ENCODE peak calls at places on chromosome 9, in five cellular contexts. G is breast epithelium, X is colonic mucosa, M is DND-41, U is HCT116. C is an unnamed sample.
A peak's percentile ranks its signal among the peaks of the same experiment; 100 is the strongest.

GRCh38 chr9:103183569-103184191 is 188.5 kb downstream of the CYLC2 start:
- DNase-seq in G (no peak), X (no peak), U (no peak), M (no peak), C (no peak)

GRCh38 chr9:87088192-87088591 is 140.9 kb upstream of the GAS1 start:
- DNase-seq in U (no peak), G (no peak), X (no peak), M (no peak), C (no peak)

GRCh38 chr9:137382728-137383452 is 40.1 kb downstream of the EXD3 start:
- DNase-seq in X (no peak), M (no peak), U (no peak), G (no peak), C (no peak)

GRCh38 chr9:115098226-115098965 is 19.6 kb downstream of the TNC start:
- DNase-seq in X (no peak), G (no peak), M (no peak), U (no peak), C (no peak)

GRCh38 chr9:82882133-82882532 is 180.8 kb downstream of the RASEF start:
- DNase-seq in M (no peak), X (no peak), G (no peak), U (no peak), C (no peak)

GRCh38 chr9:2663886-2664674 is 42.5 kb downstream of the VLDLR start:
- DNase-seq in G (no peak), X (no peak), U (no peak), M (no peak), C (no peak)

GRCh38 chr9:110543631-110544051 is 35.9 kb downstream of the SVEP1 start:
- DNase-seq in M (no peak), X (no peak), G (no peak), U (no peak), C (no peak)

GRCh38 chr9:73132034-73132776 is 19.5 kb upstream of the ANXA1 start:
- DNase-seq in M (peak; percentile 86), G (peak; percentile 62), U (no peak), X (peak; percentile 51), C (peak; percentile 25)

GRCh38 chr9:82148849-82149544 is 160.4 kb downstream of the SPATA31D1 start:
- DNase-seq in U (no peak), M (no peak), G (no peak), X (no peak), C (no peak)

GRCh38 chr9:91884153-91884552 is 65.9 kb downstream of the ROR2 start:
- DNase-seq in U (no peak), X (no peak), M (no peak), G (no peak), C (no peak)

GRCh38 chr9:91884746-91885687 is 65.0 kb downstream of the ROR2 start:
- DNase-seq in M (no peak), U (no peak), X (peak; percentile 37), G (no peak), C (no peak)

GRCh38 chr9:91883503-91883902 is 66.5 kb downstream of the ROR2 start:
- DNase-seq in X (no peak), G (no peak), U (no peak), M (no peak), C (no peak)

GRCh38 chr9:91886433-91887031 is 63.5 kb downstream of the ROR2 start:
- DNase-seq in G (no peak), M (no peak), U (no peak), X (no peak), C (no peak)

DNA sequence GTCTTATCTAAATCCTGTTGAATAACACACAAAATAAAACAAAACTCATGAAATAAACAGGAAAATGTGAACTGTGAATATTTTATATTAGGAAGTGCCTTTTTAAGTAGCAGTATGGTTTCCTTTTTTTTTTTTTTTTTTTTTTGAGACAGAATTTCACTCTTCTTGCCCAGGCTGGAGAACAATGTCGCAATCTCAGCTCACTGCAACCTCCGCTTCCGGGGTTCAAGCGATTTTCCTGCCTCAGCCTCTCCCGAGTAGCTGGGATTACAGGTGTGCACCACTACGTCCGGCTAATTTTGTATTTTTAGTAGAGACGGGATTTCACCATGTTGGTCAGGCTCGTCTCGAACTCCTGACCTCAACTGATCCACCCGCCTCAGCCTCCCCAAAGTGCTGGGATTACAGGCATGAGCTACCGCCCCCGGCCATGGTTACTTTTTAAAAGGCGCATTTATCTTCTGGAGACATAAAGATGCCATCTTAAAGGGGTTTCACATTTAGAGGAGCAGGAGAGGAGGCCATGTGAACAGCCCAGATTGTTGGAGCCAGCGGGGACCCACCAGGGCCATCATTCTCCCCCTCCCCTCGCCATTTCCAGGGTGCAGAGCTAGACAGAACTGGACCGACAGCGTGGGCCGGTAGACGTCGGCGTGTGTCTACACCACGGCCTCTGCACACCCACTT is 64.1 kb downstream of the ROR2 start:
- DNase-seq in X (no peak), G (no peak), U (no peak), M (no peak), C (no peak)
- H3K4me3 ChIP-seq in X (no peak overlapping the region), G (no peak overlapping the region), U (no peak overlapping the region), M (no peak overlapping the region), C (no peak overlapping the region)

GRCh38 chr9:107867738-107868137 is 378.2 kb upstream of the KLF4 start:
- DNase-seq in M (no peak), G (no peak), U (no peak), X (no peak), C (no peak)
- H3K4me1 ChIP-seq in M (no peaks in the 10 kb centered on the region), G (no peaks in the 10 kb centered on the region), U (no peaks in the 10 kb centered on the region), X (no peaks in the 10 kb centered on the region), C (no peaks in the 10 kb centered on the region)

DNA sequence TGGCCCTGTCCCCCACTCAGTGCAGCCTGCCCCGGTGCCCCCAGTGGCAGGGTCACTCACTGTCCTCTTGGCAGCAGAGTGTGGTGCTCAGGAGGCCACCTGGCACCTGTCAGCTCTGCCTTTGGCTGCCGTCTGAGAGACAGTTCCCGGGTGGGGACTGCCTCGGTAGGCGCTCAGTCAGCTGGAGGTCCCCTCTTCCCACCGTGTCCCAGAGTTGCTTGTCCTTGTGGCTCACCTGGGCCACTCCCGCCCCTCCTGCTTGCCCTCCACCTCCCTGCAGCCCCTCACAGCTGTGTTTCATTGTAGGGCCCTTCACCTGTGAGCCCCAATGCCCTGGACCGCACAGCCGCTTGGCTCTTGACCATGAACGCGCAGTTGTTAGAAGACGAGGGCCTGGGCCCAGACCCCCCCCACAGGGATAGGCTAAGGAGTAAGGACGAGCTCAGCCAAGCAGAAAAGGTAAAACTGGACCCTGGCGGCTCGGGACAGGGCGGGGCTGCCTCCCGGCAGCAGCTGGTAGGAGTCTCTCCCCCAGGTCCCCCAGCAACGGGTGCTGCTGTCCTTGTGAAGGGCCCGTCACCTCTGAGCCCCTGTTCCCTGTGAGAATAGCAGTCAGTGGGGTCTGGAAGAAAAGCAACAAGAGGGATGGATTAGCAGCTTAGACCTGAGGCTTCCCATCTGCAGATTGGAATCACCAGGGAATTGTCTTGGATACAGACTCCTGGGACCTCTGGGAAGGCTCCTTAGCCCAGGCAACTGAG is 122.7 kb downstream of the DAB2IP start:
- DNase-seq in M (no peak), X (no peak), U (no peak), G (peak; percentile 28), C (peak; percentile 5)
- TF ChIP-seq CTCF in M (no peak), X (no peak), U (no peak), G (no peak), C (no peak)

GRCh38 chr9:121569266-121569648 is 69.6 kb upstream of the GGTA1 start:
- DNase-seq in U (no peak), X (no peak), M (no peak), G (no peak), C (no peak)

GRCh38 chr9:121568541-121569265 is 69.1 kb upstream of the GGTA1 start:
- DNase-seq in G (no peak), U (no peak), X (no peak), M (no peak), C (no peak)

GRCh38 chr9:121568101-121568460 is 68.4 kb upstream of the GGTA1 start:
- DNase-seq in U (no peak), G (no peak), X (no peak), M (no peak), C (no peak)

GRCh38 chr9:121566401-121567141 is 66.9 kb upstream of the GGTA1 start:
- DNase-seq in X (no peak), M (no peak), G (no peak), U (no peak), C (no peak)

DNA sequence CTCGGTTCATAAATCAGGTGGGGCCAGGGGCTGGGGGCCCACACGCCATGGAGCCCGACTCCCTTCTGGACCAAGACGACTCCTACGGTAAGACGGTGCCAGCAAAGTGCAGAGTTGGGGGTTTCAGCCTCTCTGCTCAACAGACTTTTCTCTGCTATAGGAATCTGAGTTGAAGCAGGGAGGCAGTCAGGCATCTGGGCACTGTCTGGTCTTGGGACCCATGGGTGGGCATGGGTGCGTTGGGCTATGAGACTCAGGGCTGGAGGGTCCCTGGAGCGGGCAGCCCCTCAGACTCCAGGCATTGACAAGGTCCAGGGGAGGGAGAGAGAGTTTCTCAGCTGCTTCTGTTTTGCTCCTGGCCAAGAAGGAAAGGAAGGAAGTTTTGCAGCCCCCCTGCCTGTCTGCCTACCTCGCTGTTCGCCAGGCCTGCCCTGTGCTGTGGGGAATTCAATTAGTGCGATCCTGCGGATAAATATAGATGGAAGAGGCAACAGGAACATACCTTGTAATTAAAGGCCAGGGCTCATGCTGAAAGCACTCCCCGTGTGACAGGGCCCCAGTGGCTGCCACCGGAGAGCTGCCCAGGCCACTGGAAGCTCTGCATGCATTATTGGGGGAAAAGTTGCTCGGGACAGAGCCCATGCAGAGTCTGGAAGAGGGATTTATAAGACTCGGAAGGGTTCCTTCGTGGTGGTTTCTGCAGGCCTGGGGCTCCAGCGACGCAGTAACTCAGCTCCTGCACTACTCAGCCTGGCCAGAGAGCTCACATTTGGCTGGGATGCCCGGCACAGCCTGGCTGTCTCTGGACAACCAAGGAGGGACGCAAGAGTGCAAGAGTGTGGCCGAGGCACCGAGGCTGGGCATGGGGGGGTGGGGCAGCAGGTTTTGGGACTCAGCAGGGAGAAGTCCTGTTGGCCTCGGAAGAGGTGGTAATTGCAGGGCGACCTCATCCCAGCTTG is 67.8 kb upstream of the GGTA1 start:
- DNase-seq in X (no peak), U (no peak), G (no peak), M (no peak), C (no peak)
- H3K4me3 ChIP-seq in X (peak overlapping the region; percentile 7), U (no peak overlapping the region), G (peak overlapping the region; percentile 13), M (no peak overlapping the region), C (peak overlapping the region; percentile 67)

DNA sequence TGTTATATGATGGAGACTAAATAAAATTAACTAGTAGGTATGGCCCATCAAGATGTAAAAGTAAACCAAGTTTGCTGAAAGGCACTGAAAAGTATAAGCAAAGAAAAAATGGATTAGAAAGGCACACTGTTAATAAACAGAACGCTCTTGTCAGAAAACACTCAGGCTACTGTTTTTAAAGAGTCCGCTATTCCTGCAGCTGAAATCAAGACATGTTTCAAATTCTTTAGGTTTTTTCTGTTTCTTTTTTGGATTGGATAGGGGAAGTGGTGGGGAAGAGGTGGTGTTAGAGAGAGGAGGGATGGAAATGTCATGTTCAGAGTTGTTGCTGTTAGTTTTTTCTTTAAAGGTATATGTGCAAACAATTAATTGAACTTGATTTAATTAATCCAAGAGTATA is 17.5 kb downstream of the OSTF1 start:
- DNase-seq in M (no peak), U (no peak), X (no peak), G (no peak), C (no peak)
- H3K4me1 ChIP-seq in M (no peaks in the 10 kb centered on the region), U (peaks cover 3% of the 10 kb centered on the region), X (peaks cover 4% of the 10 kb centered on the region), G (no peaks in the 10 kb centered on the region), C (no peaks in the 10 kb centered on the region)

GRCh38 chr9:127973169-127974001 is 7.4 kb downstream of the EEIG1 start:
- DNase-seq in U (no peak), M (no peak), X (peak; percentile 33), G (no peak), C (no peak)
- TF ChIP-seq CTCF in U (no peak), M (no peak), X (no peak), G (no peak), C (no peak)

C was measured in ascending aorta.